ENCODE peak calls at places on chromosomes 12 and 14, in nine cellular contexts. V is breast epithelium, I is tibial nerve, P is cardiac fibroblast, T is HFF-Myc, N is MM.1S, J is AG04450, L is upper lobe of right lung, X is transverse colon. M is an unnamed sample.
A peak's percentile ranks its signal among the peaks of the same experiment; 100 is the strongest.

GRCh38 chr12:176321-177181 is 37.4 kb downstream of the SLC6A12 start:
- DNase-seq in T (no peak), L (no peak), N (no peak), P (peak; percentile 62), X (peak; percentile 75), J (peak; percentile 16), I (no peak), V (no peak), M (no peak)

GRCh38 chr12:4353785-4354208 is 25.7 kb downstream of the FGF23 start:
- DNase-seq in T (no peak), P (peak; percentile 9), L (no peak), X (no peak), J (no peak), I (no peak), N (peak; percentile 21), V (no peak), M (peak; percentile 6)

GRCh38 chr14:81169711-81170103 is 51.1 kb downstream of the GTF2A1 start:
- DNase-seq in P (no peak), J (no peak), N (no peak), X (peak; percentile 70), I (peak; percentile 37), T (no peak), L (peak; percentile 83), V (peak; percentile 60), M (no peak)

GRCh38 chr12:114684098-114684869 is at the start of gene TBX3:
- DNase-seq in J (peak; percentile 98), X (peak; percentile 95), V (peak; percentile 97), N (no peak), I (peak; percentile 85), L (peak; percentile 89), P (peak; percentile 99), T (peak; percentile 100), M (peak; percentile 99)

GRCh38 chr14:93329965-93330608 is 2.7 kb downstream of the BTBD7 start:
- DNase-seq in T (no peak), I (no peak), P (no peak), J (no peak), L (no peak), V (no peak), X (no peak), N (no peak), M (no peak)

GRCh38 chr12:67241482-67241881 is 27.7 kb upstream of the CAND1 start:
- DNase-seq in T (no peak), N (no peak), J (no peak), X (no peak), V (no peak), I (no peak), L (no peak), P (peak; percentile 42), M (no peak)

GRCh38 chr12:75816892-75817291 is 214.7 kb downstream of the PHLDA1 start:
- DNase-seq in I (no peak), T (peak; percentile 57), J (no peak), X (no peak), P (peak; percentile 91), V (no peak), N (peak; percentile 64), L (no peak), M (no peak)

GRCh38 chr12:60345442-60345841 is 749.6 kb downstream of the SLC16A7 start:
- DNase-seq in J (no peak), X (no peak), V (no peak), L (no peak), T (no peak), P (no peak), N (no peak), I (no peak), M (no peak)

GRCh38 chr14:34098045-34098984 is 147.4 kb upstream of the EGLN3 start:
- DNase-seq in I (peak; percentile 21), V (no peak), J (no peak), N (no peak), X (peak; percentile 24), T (peak; percentile 36), L (no peak), P (peak; percentile 57), M (peak; percentile 31)

GRCh38 chr12:112937741-112938719 is at the start of gene OAS3:
- DNase-seq in J (peak; percentile 46), P (peak; percentile 75), T (peak; percentile 55), X (peak; percentile 90), V (peak; percentile 88), I (peak; percentile 72), L (peak; percentile 96), N (no peak), M (peak; percentile 39)

GRCh38 chr14:57871487-57872080 is 5.7 kb upstream of the SLC35F4 start:
- DNase-seq in T (peak; percentile 15), J (peak; percentile 2), I (no peak), P (peak; percentile 80), N (peak; percentile 36), L (no peak), X (no peak), V (no peak), M (peak; percentile 50)

GRCh38 chr14:75562048-75562447 is 16.4 kb upstream of the FLVCR2 start:
- DNase-seq in I (no peak), T (no peak), V (no peak), L (no peak), N (no peak), P (peak; percentile 20), X (no peak), J (no peak), M (no peak)

GRCh38 chr14:101593411-101594181 is 32.3 kb downstream of the DIO3 start:
- DNase-seq in I (no peak), N (no peak), L (no peak), T (no peak), P (no peak), X (no peak), J (no peak), V (no peak), M (no peak)

GRCh38 chr12:70007687-70008086 is 182.7 kb downstream of the MYRFL start:
- DNase-seq in X (no peak), P (peak; percentile 41), L (no peak), V (no peak), N (no peak), T (no peak), I (no peak), J (no peak), M (no peak)

GRCh38 chr14:61923348-61923747 is 161.1 kb downstream of the SNAPC1 start:
- DNase-seq in N (no peak), L (no peak), V (no peak), I (no peak), T (no peak), X (no peak), P (peak; percentile 56), J (peak; percentile 23), M (no peak)
- TF ChIP-seq CTCF in N (no peak), L (peak; percentile 34), V (no peak), I (no peak), T (peak; percentile 36), X (no peak), P (peak; percentile 48), J (peak; percentile 83), M (peak; percentile 21)

DNA sequence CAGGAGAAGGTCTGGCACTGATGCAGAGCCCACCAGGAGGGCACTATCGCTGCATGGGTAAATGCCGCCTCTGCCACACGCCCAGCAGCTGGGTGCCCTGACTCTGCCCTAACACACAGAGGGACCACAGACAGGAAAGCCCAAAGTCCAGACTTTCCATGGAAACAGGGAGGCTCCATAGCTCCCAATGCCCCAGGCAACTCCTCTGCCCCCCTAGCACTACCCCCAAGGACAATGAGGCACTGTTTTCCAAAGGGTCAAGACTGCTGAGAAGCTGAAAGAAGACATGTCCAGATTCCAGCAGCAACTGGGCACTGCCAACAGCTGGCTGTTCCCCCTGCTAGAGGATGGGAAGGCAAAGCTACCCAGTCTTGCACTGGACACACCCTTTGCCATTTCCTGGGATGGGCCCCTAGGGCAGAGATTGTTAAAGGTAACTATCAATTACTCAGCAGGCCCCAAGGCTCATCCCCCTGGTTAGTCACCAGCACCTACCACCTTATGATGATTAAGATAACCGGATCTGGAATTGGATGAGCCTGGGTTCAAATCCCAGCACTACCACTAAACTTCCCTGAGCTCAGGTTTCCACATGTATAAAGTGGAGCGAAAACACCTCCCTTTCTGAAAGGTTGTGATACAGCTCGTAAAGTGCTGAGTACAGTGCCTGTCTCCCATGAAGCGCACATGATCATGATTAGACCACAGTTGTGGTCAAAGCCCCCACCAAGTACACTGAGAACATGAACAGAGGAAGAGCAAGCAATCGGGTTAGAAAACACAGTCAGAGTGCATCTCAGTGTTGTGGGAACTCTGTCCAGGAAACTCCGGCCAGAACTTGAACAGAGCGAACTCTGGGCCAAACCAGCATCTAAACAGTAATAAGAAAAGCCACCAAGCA is 3.3 kb downstream of the PXN start:
- DNase-seq in T (no peak), V (no peak), L (no peak), P (no peak), X (peak; percentile 46), J (no peak), I (no peak), N (no peak), M (peak; percentile 31)
- H3K4me3 ChIP-seq in T (peak overlapping the region; percentile 70), V (peak overlapping the region; percentile 98), L (peak overlapping the region; percentile 68), P (peak overlapping the region; percentile 92), X (peak overlapping the region; percentile 99), J (peak overlapping the region; percentile 77), I (peak overlapping the region; percentile 84), N (no peak overlapping the region), M (peak overlapping the region; percentile 87)

DNA sequence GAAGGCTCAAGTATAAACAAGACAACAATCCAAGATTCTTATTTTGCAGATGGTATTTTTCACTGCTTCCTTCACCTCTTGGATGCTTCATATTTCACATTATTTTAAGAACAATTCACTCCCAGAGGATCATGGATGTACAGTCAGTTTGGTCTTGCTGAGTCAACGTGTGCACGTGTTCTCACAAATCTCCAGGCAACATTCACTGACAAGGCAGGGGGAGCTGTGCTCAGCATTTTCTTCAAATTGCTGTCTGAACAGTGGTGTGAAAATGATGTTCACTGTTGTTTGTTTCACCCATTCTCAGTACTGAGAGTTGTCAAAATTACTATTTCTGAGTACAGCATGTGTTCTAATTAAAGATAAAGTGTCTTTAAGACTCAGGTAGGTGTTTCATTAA is 118.3 kb upstream of the SLC38A4 start:
- DNase-seq in T (peak; percentile 67), V (no peak), N (peak; percentile 83), I (no peak), L (no peak), P (peak; percentile 82), X (no peak), J (no peak), M (no peak)
- TF ChIP-seq CTCF in T (peak; percentile 22), V (no peak), N (peak; percentile 35), I (no peak), L (no peak), P (peak; percentile 43), X (no peak), J (peak; percentile 43), M (peak; percentile 31)

GRCh38 chr14:69260979-69261605 is 1.1 kb downstream of the GALNT16 start:
- DNase-seq in V (no peak), T (no peak), X (peak; percentile 39), P (no peak), N (peak; percentile 25), J (no peak), L (no peak), I (no peak), M (no peak)

GRCh38 chr14:69260246-69260978 is 454 bp downstream of the GALNT16 start:
- DNase-seq in X (no peak), L (no peak), P (peak; percentile 22), J (no peak), V (no peak), N (no peak), I (no peak), T (no peak), M (no peak)

GRCh38 chr14:69261761-69262331 is 1.9 kb downstream of the GALNT16 start:
- DNase-seq in T (no peak), N (no peak), L (no peak), P (peak; percentile 25), I (no peak), J (no peak), X (no peak), V (no peak), M (no peak)

GRCh38 chr14:69259531-69260245 is at the start of gene GALNT16:
- DNase-seq in I (no peak), N (no peak), P (peak; percentile 22), T (no peak), V (no peak), L (peak; percentile 69), J (no peak), X (peak; percentile 25), M (no peak)

GRCh38 chr14:69259176-69259530 is 805 bp upstream of the GALNT16 start:
- DNase-seq in L (no peak), P (no peak), X (no peak), T (no peak), I (no peak), N (no peak), J (no peak), V (no peak), M (no peak)
- H3K4me3 ChIP-seq in L (peak overlapping the region; percentile 54), P (peak overlapping the region; percentile 55), X (peak overlapping the region; percentile 57), T (peak overlapping the region; percentile 43), I (no peak overlapping the region), N (no peak overlapping the region), J (peak overlapping the region; percentile 63), V (peak overlapping the region; percentile 89), M (peak overlapping the region; percentile 44)

M was measured in astrocyte of the cerebellum.